ENCODE peak calls at places on chromosomes 16 and 17, in nine cellular contexts. T is BJ, A is MM.1S, Q is colonic mucosa, S is A549, W is IMR-90, P is brain microvascular endothelial cell, B is lower lobe of right lung, E is GM12865. U is an unnamed sample.
A peak's percentile ranks its signal among the peaks of the same experiment; 100 is the strongest.

GRCh38 chr16:55503726-55504553 is 4.9 kb upstream of the LPCAT2 start:
- DNase-seq in S (no peak), A (no peak), P (no peak), B (no peak), W (no peak), E (no peak), T (no peak), Q (no peak), U (no peak)

GRCh38 chr16:31009894-31010293 is 544 bp downstream of the STX1B start:
- DNase-seq in T (no peak), E (no peak), W (no peak), B (no peak), A (no peak), P (no peak), S (no peak), Q (no peak), U (no peak)

GRCh38 chr16:25264599-25264998 is 7.0 kb upstream of the ZKSCAN2 start:
- DNase-seq in Q (no peak), W (no peak), A (peak; percentile 14), E (no peak), S (no peak), B (no peak), T (no peak), P (peak; percentile 14), U (no peak)

GRCh38 chr16:10871157-10871991 is 5.6 kb upstream of the CIITA start:
- DNase-seq in W (peak; percentile 92), E (peak; percentile 92), P (peak; percentile 42), A (peak; percentile 23), B (peak; percentile 83), Q (peak; percentile 92), S (no peak), T (peak; percentile 42), U (peak; percentile 62)

GRCh38 chr17:40340880-40341807 is 23.4 kb downstream of the GJD3 start:
- DNase-seq in P (peak; percentile 84), E (peak; percentile 88), W (peak; percentile 73), B (peak; percentile 97), A (no peak), T (no peak), Q (peak; percentile 92), S (peak; percentile 92), U (no peak)

GRCh38 chr16:67969286-67970039 is 1.0 kb upstream of the SLC12A4 start:
- DNase-seq in E (no peak), Q (no peak), S (no peak), P (no peak), B (no peak), A (no peak), T (no peak), W (no peak), U (no peak)

GRCh38 chr16:4316732-4317461 is 1.0 kb downstream of the GLIS2 start:
- DNase-seq in P (no peak), E (no peak), S (no peak), B (peak; percentile 84), A (no peak), W (no peak), T (no peak), Q (peak; percentile 34), U (no peak)

GRCh38 chr17:18246880-18247612 is 11.5 kb downstream of the FLII start:
- DNase-seq in B (peak; percentile 93), W (peak; percentile 8), T (no peak), Q (peak; percentile 95), E (peak; percentile 56), S (peak; percentile 86), P (no peak), A (no peak), U (no peak)

GRCh38 chr16:53212899-53213235 is 158.1 kb downstream of the CHD9 start:
- DNase-seq in S (no peak), A (no peak), E (no peak), W (no peak), Q (no peak), B (no peak), T (no peak), P (no peak), U (no peak)

GRCh38 chr16:53209489-53209888 is 154.7 kb downstream of the CHD9 start:
- DNase-seq in P (no peak), S (no peak), W (no peak), B (no peak), A (no peak), T (no peak), Q (no peak), E (no peak), U (no peak)

GRCh38 chr16:53211253-53211652 is 156.5 kb downstream of the CHD9 start:
- DNase-seq in A (no peak), W (no peak), Q (no peak), B (no peak), E (no peak), T (no peak), P (no peak), S (no peak), U (no peak)

GRCh38 chr16:53213542-53213941 is 158.8 kb downstream of the CHD9 start:
- DNase-seq in W (no peak), E (no peak), Q (no peak), S (no peak), B (no peak), P (no peak), T (no peak), A (no peak), U (no peak)

DNA sequence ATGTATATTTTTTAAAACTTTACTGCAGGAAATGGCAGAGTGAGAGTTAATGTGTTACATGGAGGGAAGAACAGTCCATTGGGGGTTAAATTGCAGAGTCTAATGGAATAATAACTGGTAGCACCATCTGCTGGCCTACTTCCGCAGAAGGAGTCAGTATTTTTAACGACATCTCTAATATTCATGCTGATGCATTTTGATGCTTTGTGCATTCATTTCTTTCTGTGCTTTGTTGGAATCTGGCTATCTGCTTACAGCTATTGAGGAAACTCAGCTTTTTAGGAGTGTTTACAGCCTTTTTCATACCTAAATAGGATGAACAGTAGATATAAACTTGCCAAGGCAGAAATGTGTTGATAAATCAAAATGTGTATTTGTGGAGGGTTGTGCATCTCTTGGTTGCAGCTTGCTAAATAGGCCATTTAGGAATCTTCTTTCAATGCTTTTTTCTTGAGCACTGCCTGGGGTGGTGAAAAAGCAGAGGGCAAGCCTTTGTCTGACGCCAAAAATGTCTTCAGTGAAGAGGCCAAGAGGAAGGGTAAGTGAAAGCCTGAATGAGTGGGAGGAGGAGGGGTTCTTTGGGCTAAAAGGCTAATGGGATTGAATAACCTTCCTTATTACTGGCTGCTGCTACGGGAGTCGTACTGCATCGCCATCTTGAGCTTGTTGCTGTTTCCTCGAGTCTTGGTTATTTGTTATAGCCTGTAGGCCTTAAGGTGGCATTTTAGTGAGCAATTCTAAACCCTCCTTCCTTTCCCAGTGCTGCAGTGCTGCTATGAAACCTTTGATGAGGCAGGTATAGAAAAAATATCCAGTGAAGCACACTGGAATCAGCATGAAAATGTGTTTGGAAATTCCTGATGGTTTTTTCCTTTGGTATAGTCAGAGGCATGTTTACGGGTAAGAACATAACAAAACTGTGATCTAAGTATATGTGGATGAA is 153.3 kb downstream of the CHD9 start:
- DNase-seq in A (no peak), B (no peak), Q (peak; percentile 67), W (peak; percentile 83), S (peak; percentile 84), E (peak; percentile 88), P (peak; percentile 74), T (peak; percentile 37), U (peak; percentile 17)
- H3K4me3 ChIP-seq in A (no peak overlapping the region), B (peak overlapping the region; percentile 52), Q (peak overlapping the region; percentile 10), W (peak overlapping the region; percentile 88), S (peak overlapping the region; percentile 52), E (peak overlapping the region; percentile 89), P (peak overlapping the region; percentile 61), T (peak overlapping the region; percentile 38), U (peak overlapping the region; percentile 67)

DNA sequence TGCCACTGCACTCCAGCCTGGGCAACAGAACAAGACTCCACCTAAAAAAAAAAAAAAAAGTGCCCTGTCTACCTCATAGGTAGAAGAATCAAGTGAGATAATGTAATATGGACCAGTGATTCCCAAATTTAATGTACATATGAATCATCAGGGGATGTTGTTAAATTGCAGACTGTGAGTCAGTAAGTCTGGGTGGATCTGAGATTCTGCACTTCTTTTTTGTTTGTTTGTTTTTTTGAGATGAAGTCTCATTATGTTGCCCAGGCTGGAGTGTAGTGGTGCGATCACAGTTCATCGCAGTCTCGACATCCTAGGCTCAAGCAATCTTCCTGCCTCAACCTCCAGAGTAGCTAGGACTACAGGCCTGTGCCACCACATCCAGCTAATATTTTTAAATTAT is 31.6 kb downstream of the HOXB1 start:
- DNase-seq in T (no peak), Q (no peak), A (no peak), E (no peak), B (no peak), S (no peak), W (peak; percentile 72), P (no peak), U (no peak)
- TF ChIP-seq CTCF in T (no peak), Q (no peak), A (no peak), E (no peak), B (no peak), S (no peak), W (no peak), P (no peak), U (no peak)

DNA sequence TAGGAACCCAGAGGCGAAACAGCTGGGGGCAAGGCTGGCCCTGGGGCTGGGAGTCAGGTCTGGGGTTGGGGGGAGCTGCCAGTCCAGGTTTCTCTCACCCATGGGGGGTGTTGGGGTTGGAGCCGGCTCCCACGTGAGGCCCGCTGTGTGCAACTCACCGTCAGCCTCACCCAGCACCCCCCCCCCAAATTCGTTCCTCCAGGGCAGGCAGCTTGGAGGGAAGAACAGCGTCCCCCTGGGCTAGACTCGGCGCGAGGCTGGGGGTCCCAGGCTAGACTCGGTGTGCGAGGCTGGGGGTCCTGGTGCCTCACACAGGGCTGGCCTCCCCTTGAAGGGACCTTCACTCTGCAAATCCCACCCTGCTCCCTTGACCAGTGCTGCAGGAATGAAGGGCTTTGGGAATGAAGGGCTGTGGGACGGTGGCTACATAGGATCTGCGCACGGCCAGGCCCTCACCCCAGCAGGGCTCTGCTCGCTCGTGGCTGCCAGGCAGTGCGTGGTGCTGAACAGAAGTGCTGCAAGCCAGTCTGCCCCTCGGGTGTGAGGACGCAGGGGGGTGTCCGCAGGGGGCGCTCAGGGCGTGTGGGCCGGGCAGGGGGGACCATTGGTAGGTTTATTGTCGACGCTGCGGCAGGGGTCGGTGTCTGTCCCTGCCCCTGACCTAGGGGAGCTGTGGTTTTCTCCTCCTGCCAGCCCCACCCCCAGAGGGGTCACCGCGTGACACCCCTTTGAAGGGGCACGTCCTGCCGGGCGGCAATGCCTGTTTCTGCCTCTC is 74.7 kb downstream of the KLHDC4 start:
- DNase-seq in Q (no peak), A (no peak), B (no peak), E (no peak), T (no peak), W (no peak), S (no peak), P (no peak), U (no peak)
- H3K4me3 ChIP-seq in Q (no peak overlapping the region), A (no peak overlapping the region), B (no peak overlapping the region), E (no peak overlapping the region), T (no peak overlapping the region), W (no peak overlapping the region), S (no peak overlapping the region), P (no peak overlapping the region), U (no peak overlapping the region)

DNA sequence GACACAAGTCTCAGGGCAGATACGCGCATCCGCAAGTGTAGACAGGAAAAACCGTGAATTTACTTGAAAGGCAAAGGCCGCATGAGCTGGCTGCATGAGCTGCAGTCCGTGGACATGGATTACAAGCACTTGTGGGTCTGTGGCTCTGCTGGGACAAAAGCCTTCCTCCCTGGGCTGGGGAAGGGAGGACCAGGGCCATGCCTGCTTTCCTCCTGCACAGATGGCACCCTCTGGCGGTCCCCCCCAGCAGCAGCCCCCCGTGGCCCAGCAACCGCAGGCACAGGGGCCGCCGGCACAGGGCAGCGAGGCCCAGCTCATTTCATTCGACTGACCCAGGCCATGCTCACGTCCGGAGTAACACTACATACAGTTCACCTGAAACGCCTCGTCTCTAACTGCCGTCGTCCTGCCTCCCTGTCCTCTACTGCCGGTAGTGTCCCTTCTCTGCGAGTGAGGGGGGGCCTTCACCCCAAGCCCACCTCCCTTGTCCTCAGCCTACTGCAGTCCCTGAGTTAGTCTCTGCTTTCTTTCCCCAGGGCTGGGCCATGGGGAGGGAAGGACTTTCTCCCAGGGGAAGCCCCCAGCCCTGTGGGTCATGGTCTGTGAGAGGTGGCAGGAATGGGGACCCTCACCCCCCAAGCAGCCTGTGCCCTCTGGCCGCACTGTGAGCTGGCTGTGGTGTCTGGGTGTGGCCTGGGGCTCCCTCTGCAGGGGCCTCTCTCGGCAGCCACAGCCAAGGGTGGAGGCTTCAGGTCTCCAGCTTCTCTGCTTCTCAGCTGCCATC is 1.7 kb upstream of the MRPL12 start:
- DNase-seq in A (peak; percentile 39), S (no peak), P (no peak), E (no peak), B (no peak), T (no peak), W (no peak), Q (no peak), U (no peak)
- TF ChIP-seq CTCF in A (peak; percentile 34), S (no peak), P (peak; percentile 23), E (peak; percentile 9), B (no peak), T (peak; percentile 8), W (peak; percentile 13), Q (no peak), U (no peak)